ENCODE peak calls at places on chromosomes 2 and 18, in five cellular contexts. F, M, B, D and I are unnamed samples.

GRCh38 chr18:38790303-38790702 is 1224.7 kb upstream of the CELF4 start:
- DNase-seq in M (no peak), D (no peak), B (no peak), F (no peak), I (no peak)

GRCh38 chr2:24827321-24828261 is 34.4 kb downstream of the CENPO start:
- DNase-seq in F (peak; percentile 86), D (peak; percentile 90), M (peak; percentile 80), B (peak; percentile 71), I (peak; percentile 57)

GRCh38 chr2:191804711-191805230 is 42.1 kb downstream of the CAVIN2 start:
- DNase-seq in M (no peak), B (no peak), D (no peak), F (no peak), I (no peak)

GRCh38 chr2:230947908-230948365 is 22.9 kb upstream of the GPR55 start:
- DNase-seq in D (no peak), F (no peak), B (no peak), M (no peak), I (no peak)

GRCh38 chr18:52343138-52343537 is 3.1 kb downstream of the DCC start:
- DNase-seq in M (no peak), D (no peak), F (no peak), B (no peak), I (no peak)

GRCh38 chr2:21759819-21760218 is 636.1 kb downstream of the TDRD15 start:
- DNase-seq in F (no peak), M (no peak), B (no peak), D (no peak), I (no peak)

GRCh38 chr2:239616729-239617128 is 215.9 kb upstream of the HDAC4 start:
- DNase-seq in B (no peak), F (no peak), D (no peak), M (no peak), I (no peak)

GRCh38 chr2:102065675-102066252 is 74.0 kb downstream of the IL1R2 start:
- DNase-seq in B (no peak), M (peak; percentile 39), D (peak; percentile 77), F (peak; percentile 38), I (no peak)

GRCh38 chr2:26913599-26914285 is 56.7 kb upstream of the MAPRE3 start:
- DNase-seq in D (peak; percentile 65), M (no peak), F (peak; percentile 52), B (no peak), I (no peak)

GRCh38 chr2:60475311-60475830 is 78.1 kb downstream of the BCL11A start:
- DNase-seq in M (no peak), F (peak; percentile 61), D (peak; percentile 43), B (no peak), I (no peak)

GRCh38 chr2:240968731-240969624 is 29.4 kb upstream of the SNED1 start:
- DNase-seq in F (no peak), M (peak; percentile 81), D (no peak), B (peak; percentile 54), I (no peak)

GRCh38 chr2:101036562-101036961 is 34.5 kb downstream of the RPL31 start:
- DNase-seq in B (no peak), D (peak; percentile 65), F (peak; percentile 52), M (no peak), I (no peak)

GRCh38 chr2:110818767-110819481 is 86.6 kb downstream of the ACOXL start:
- DNase-seq in B (no peak), F (no peak), D (no peak), M (no peak), I (no peak)

GRCh38 chr18:2087877-2088673 is 483.2 kb downstream of the METTL4 start:
- DNase-seq in F (peak; percentile 53), D (no peak), B (peak; percentile 69), M (peak; percentile 74), I (no peak)

GRCh38 chr2:32812316-32812715 is 134.4 kb upstream of the LTBP1 start:
- DNase-seq in B (no peak), F (peak; percentile 57), M (no peak), D (no peak), I (no peak)

GRCh38 chr18:51082571-51083264 is 52.7 kb downstream of the SMAD4 start:
- DNase-seq in B (no peak), F (no peak), M (no peak), D (no peak), I (no peak)

GRCh38 chr2:158741631-158742030 is 53.5 kb upstream of the DAPL1 start:
- DNase-seq in M (peak; percentile 67), F (no peak), B (peak; percentile 62), D (no peak), I (no peak)

GRCh38 chr2:160375802-160376469 is 117.7 kb downstream of the RBMS1 start:
- DNase-seq in M (no peak), B (no peak), F (peak; percentile 58), D (no peak), I (no peak)

GRCh38 chr2:240426797-240427721 is 8.4 kb upstream of the GPC1 start:
- DNase-seq in B (no peak), D (peak; percentile 55), F (peak; percentile 25), M (no peak), I (no peak)